ENCODE peak calls at places on chromosome 17, in six cellular contexts. I is gastroesophageal sphincter; G is pancreas; R is activated CD8-positive, alpha-beta T cell treated with anti-CD3 and anti-CD28 coated beads for 36 hours; T is heart right ventricle; B is activated naive CD8-positive, alpha-beta T cell treated with anti-CD3 and anti-CD28 coated beads, Interleukin-2, amount 50 U/mL, for 24 hours. A is an unnamed sample.

GRCh38 chr17:3729881-3730280 is 6.2 kb downstream of the HASPIN start:
- ATAC-seq in I (no peak), G (no peak), R (no peak), T (no peak), B (no peak), A (no peak)

GRCh38 chr17:43217614-43218087 is 6.0 kb downstream of the TMEM106A start:
- ATAC-seq in I (no peak), G (no peak), R (peak; percentile 95), T (no peak), B (peak; percentile 90), A (peak; percentile 85)

GRCh38 chr17:372157-373152 is 19.8 kb upstream of the RPH3AL start:
- ATAC-seq in I (no peak), G (peak; percentile 65), R (no peak), T (no peak), B (no peak), A (no peak)

GRCh38 chr17:38970128-38970527 is 2.9 kb upstream of the FBXO47 start:
- ATAC-seq in I (no peak), G (no peak), R (no peak), T (no peak), B (no peak), A (no peak)

GRCh38 chr17:82384730-82385429 is 13.3 kb downstream of the UTS2R start:
- ATAC-seq in I (no peak), G (peak; percentile 90), R (no peak), T (peak; percentile 48), B (no peak), A (no peak)

GRCh38 chr17:34443832-34444469 is 80.9 kb upstream of the CCL1 start:
- ATAC-seq in I (no peak), G (peak; percentile 64), R (no peak), T (no peak), B (no peak), A (no peak)

GRCh38 chr17:39196820-39197331 is 593 bp downstream of the CACNB1 start:
- ATAC-seq in I (no peak), G (no peak), R (peak; percentile 2), T (no peak), B (no peak), A (no peak)

GRCh38 chr17:65850486-65850885 is 289.0 kb upstream of the AXIN2 start:
- ATAC-seq in I (peak; percentile 51), G (peak; percentile 41), R (peak; percentile 67), T (peak; percentile 63), B (peak; percentile 59), A (peak; percentile 99)

GRCh38 chr17:59181481-59181880 is 25.9 kb downstream of the PRR11 start:
- ATAC-seq in I (no peak), G (no peak), R (no peak), T (no peak), B (no peak), A (no peak)

GRCh38 chr17:72372185-72372584 is 251.4 kb downstream of the SOX9 start:
- ATAC-seq in I (no peak), G (no peak), R (no peak), T (no peak), B (no peak), A (no peak)

GRCh38 chr17:76083536-76083935 is 4.6 kb downstream of the ZACN start:
- ATAC-seq in I (no peak), G (no peak), R (no peak), T (no peak), B (no peak), A (no peak)

GRCh38 chr17:45279898-45280297 is 18.0 kb upstream of the SPATA32 start:
- ATAC-seq in I (no peak), G (no peak), R (no peak), T (no peak), B (no peak), A (no peak)

GRCh38 chr17:53722407-53722806 is 100.3 kb upstream of the KIF2B start:
- ATAC-seq in I (no peak), G (peak; percentile 57), R (no peak), T (no peak), B (no peak), A (no peak)

GRCh38 chr17:40366076-40366860 is 1.7 kb upstream of the GJD3 start:
- ATAC-seq in I (no peak), G (no peak), R (no peak), T (no peak), B (no peak), A (no peak)

GRCh38 chr17:21381076-21381706 is 5.0 kb downstream of the KCNJ12 start:
- ATAC-seq in I (no peak), G (no peak), R (no peak), T (no peak), B (no peak), A (no peak)

GRCh38 chr17:69050999-69051775 is 9.5 kb downstream of the ABCA9 start:
- ATAC-seq in I (no peak), G (no peak), R (no peak), T (no peak), B (no peak), A (no peak)

GRCh38 chr17:72104863-72105234 is 16.0 kb upstream of the SOX9 start:
- ATAC-seq in I (no peak), G (no peak), R (no peak), T (no peak), B (no peak), A (no peak)

GRCh38 chr17:45143767-45144198 is 4.5 kb upstream of the HEXIM1 start:
- ATAC-seq in I (peak; percentile 52), G (no peak), R (no peak), T (peak; percentile 27), B (no peak), A (no peak)

GRCh38 chr17:77441130-77441920 is 300.6 kb downstream of the SEC14L1 start:
- ATAC-seq in I (no peak), G (peak; percentile 48), R (peak; percentile 34), T (no peak), B (peak; percentile 60), A (peak; percentile 63)

GRCh38 chr17:37342589-37342988 is 33.2 kb upstream of the C17orf78 start:
- ATAC-seq in I (no peak), G (no peak), R (no peak), T (no peak), B (no peak), A (no peak)

GRCh38 chr17:42120161-42121065 is 754 bp downstream of the KAT2A start:
- ATAC-seq in I (peak; percentile 16), G (no peak), R (peak; percentile 25), T (peak; percentile 23), B (peak; percentile 12), A (peak; percentile 25)

GRCh38 chr17:75572713-75573539 is 14.7 kb upstream of the MYO15B start:
- ATAC-seq in I (no peak), G (no peak), R (no peak), T (no peak), B (no peak), A (no peak)

GRCh38 chr17:58277107-58277506 is 3.6 kb downstream of the MPO start:
- ATAC-seq in I (no peak), G (no peak), R (no peak), T (no peak), B (no peak), A (no peak)

GRCh38 chr17:66724581-66725341 is 110.2 kb upstream of the CACNG5 start:
- ATAC-seq in I (peak; percentile 36), G (peak; percentile 38), R (no peak), T (peak; percentile 51), B (no peak), A (no peak)